ENCODE peak calls at places on chromosomes 3 and 15, in four cellular contexts. H is CD8-positive, alpha-beta memory T cell; B is left ventricle myocardium inferior; W is Panc1. I is an unnamed sample.

GRCh38 chr3:129360705-129361460 is 67.6 kb downstream of the EFCAB12 start:
- DNase-seq in H (no peak), B (no peak), W (no peak), I (no peak)

GRCh38 chr15:60469893-60470641 is 8.9 kb downstream of the ICE2 start:
- DNase-seq in H (no peak), B (no peak), W (no peak), I (no peak)

GRCh38 chr15:52464478-52464877 is 64.2 kb downstream of the MYO5A start:
- DNase-seq in H (no peak), B (no peak), W (no peak), I (no peak)

GRCh38 chr3:99534951-99535704 is 103.3 kb upstream of the COL8A1 start:
- DNase-seq in H (no peak), B (no peak), W (no peak), I (no peak)

GRCh38 chr15:98653686-98654085 is 5.3 kb downstream of the IGF1R start:
- DNase-seq in H (no peak), B (no peak), W (no peak), I (no peak)

GRCh38 chr15:92808611-92809063 is 91.5 kb upstream of the CHD2 start:
- DNase-seq in H (no peak), B (peak; percentile 51), W (no peak), I (no peak)

GRCh38 chr3:101591071-101591470 is 17.1 kb downstream of the PCNP start:
- DNase-seq in H (no peak), B (no peak), W (no peak), I (no peak)

GRCh38 chr3:101828289-101828688 is 21.0 kb upstream of the NFKBIZ start:
- DNase-seq in H (no peak), B (no peak), W (no peak), I (no peak)

GRCh38 chr3:65669163-65669875 is 369.4 kb downstream of the MAGI1 start:
- DNase-seq in H (no peak), B (no peak), W (no peak), I (peak; percentile 13)

GRCh38 chr15:40914486-40914885 is 14.7 kb upstream of the DLL4 start:
- DNase-seq in H (no peak), B (no peak), W (no peak), I (no peak)

GRCh38 chr3:105691053-105691452 is 177.8 kb downstream of the CBLB start:
- DNase-seq in H (no peak), B (no peak), W (no peak), I (no peak)

GRCh38 chr15:31302778-31303433 is 23.7 kb upstream of the KLF13 start:
- DNase-seq in H (peak; percentile 24), B (no peak), W (no peak), I (no peak)

GRCh38 chr3:38247366-38248035 is 18.1 kb upstream of the SLC22A13 start:
- DNase-seq in H (no peak), B (no peak), W (peak; percentile 64), I (no peak)

GRCh38 chr3:78974181-78974770 is 793.5 kb downstream of the ROBO1 start:
- DNase-seq in H (no peak), B (no peak), W (no peak), I (no peak)

GRCh38 chr3:82796765-82797164 is 1035.3 kb upstream of the GBE1 start:
- DNase-seq in H (no peak), B (no peak), W (no peak), I (no peak)

GRCh38 chr3:108387065-108387464 is 90.7 kb downstream of the HHLA2 start:
- DNase-seq in H (no peak), B (no peak), W (no peak), I (no peak)

GRCh38 chr15:65058394-65059368 is 9.1 kb downstream of the RASL12 start:
- DNase-seq in H (no peak), B (no peak), W (no peak), I (no peak)

GRCh38 chr3:142270407-142270806 is 45.0 kb upstream of the GK5 start:
- DNase-seq in H (peak; percentile 6), B (no peak), W (no peak), I (no peak)

GRCh38 chr3:177516130-177517011 is 319.1 kb upstream of the TBL1XR1 start:
- DNase-seq in H (no peak), B (peak; percentile 63), W (no peak), I (peak; percentile 96)

GRCh38 chr3:177104299-177104992 is 92.8 kb downstream of the TBL1XR1 start:
- DNase-seq in H (no peak), B (no peak), W (no peak), I (no peak)

GRCh38 chr15:77410701-77411613 is 8.9 kb downstream of the PEAK1 start:
- DNase-seq in H (no peak), B (no peak), W (no peak), I (no peak)

GRCh38 chr3:112133606-112134334 is 722 bp upstream of the GCSAM start:
- DNase-seq in H (no peak), B (no peak), W (no peak), I (no peak)

GRCh38 chr15:86849563-86849962 is 769.9 kb downstream of the AGBL1 start:
- DNase-seq in H (no peak), B (peak; percentile 37), W (no peak), I (no peak)

GRCh38 chr15:78093242-78094020 is 1.1 kb downstream of the SH2D7 start:
- DNase-seq in H (no peak), B (no peak), W (no peak), I (no peak)

GRCh38 chr3:63872135-63872924 is 8.7 kb downstream of the ATXN7 start:
- DNase-seq in H (no peak), B (no peak), W (no peak), I (no peak)

GRCh38 chr3:94735354-94735753 is 672.5 kb downstream of the NSUN3 start:
- DNase-seq in H (no peak), B (no peak), W (no peak), I (no peak)

GRCh38 chr3:5165698-5166097 is 21.8 kb upstream of the EDEM1 start:
- DNase-seq in H (no peak), B (no peak), W (no peak), I (no peak)

GRCh38 chr3:24829011-24829581 is 334.4 kb upstream of the THRB start:
- DNase-seq in H (no peak), B (peak; percentile 38), W (no peak), I (peak; percentile 74)

GRCh38 chr3:141402476-141403171 is 34.3 kb downstream of the ZBTB38 start:
- DNase-seq in H (peak; percentile 60), B (peak; percentile 84), W (no peak), I (peak; percentile 74)

GRCh38 chr3:146524961-146525360 is 19.4 kb downstream of the PLSCR1 start:
- DNase-seq in H (no peak), B (no peak), W (no peak), I (no peak)

GRCh38 chr3:139251529-139251928 is 92.3 kb upstream of the MRPS22 start:
- DNase-seq in H (no peak), B (no peak), W (no peak), I (no peak)

GRCh38 chr3:129441215-129441614 is 1.2 kb downstream of the IFT122 start:
- DNase-seq in H (peak; percentile 14), B (no peak), W (no peak), I (no peak)

GRCh38 chr15:73939138-73939537 is 12.9 kb downstream of the LOXL1 start:
- DNase-seq in H (no peak), B (peak; percentile 5), W (no peak), I (no peak)
- H3K4me1 ChIP-seq in H (peaks cover 20% of the 10 kb centered on the region), B (peaks cover 61% of the 10 kb centered on the region), W (no peaks in the 10 kb centered on the region), I (no peaks in the 10 kb centered on the region)

DNA sequence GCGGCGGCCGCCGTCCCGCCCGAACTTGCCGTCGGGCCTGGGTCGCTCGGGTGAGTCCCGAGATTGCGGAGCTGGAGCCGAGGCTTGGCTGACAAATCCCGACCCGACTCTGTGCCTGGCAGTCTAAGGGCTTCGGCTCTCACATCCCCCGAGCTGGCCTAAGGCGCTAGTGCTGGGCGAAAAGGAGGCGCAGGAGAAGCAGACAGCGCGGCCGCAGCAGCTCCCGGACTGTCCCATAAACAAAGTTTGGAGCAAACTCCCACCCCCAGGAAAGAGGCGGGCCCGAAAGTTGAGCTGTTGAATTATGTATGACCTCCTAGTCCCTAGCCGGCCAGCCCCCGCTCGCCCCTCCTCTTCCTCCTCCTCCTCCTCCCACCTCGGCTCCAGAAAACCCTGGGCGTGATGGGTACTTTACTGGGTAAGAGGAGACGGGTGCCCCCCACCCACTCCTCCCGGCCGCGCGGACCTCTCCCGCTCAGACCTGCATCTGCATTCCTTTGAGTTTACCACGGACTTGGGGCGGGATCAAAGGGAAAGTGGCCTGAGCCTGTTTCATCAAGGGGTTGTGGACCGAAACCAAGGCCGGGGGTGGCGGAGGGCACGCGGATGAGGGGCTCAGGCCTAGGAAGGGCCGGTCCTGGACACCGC is at the start of gene WWTR1:
- DNase-seq in H (no peak), B (peak; percentile 95), W (peak; percentile 91), I (peak; percentile 97)
- H3K4me1 ChIP-seq in H (no peaks in the 10 kb centered on the region), B (peaks cover 71% of the 10 kb centered on the region), W (peaks cover 47% of the 10 kb centered on the region), I (peaks cover 37% of the 10 kb centered on the region)

GRCh38 chr3:156608601-156609000 is 53.7 kb upstream of the SSR3 start:
- DNase-seq in H (no peak), B (no peak), W (no peak), I (no peak)

GRCh38 chr3:156610154-156610553 is 55.2 kb upstream of the SSR3 start:
- DNase-seq in H (no peak), B (no peak), W (no peak), I (no peak)

GRCh38 chr3:156606729-156607128 is 51.8 kb upstream of the SSR3 start:
- DNase-seq in H (no peak), B (no peak), W (no peak), I (no peak)

GRCh38 chr3:156609546-156609945 is 54.6 kb upstream of the SSR3 start:
- DNase-seq in H (no peak), B (no peak), W (no peak), I (no peak)

DNA sequence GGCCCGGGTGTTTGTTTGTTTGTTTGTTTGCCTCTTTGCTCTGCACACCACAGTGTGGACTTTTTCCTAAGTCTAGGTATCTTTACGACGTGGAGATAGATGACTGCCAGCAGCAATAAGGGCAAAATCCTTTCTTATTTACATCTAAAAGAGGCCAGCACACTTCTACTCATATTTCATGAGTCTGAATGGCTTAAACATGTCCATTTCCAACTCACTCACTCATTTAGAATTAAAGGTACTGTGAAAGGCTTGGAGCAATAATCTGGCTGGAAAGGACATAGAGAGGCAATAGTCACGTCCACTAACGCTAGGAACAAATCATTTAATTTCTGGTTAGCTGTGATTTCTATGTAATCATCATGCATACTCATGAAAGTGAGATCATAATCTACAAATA is 54.2 kb upstream of the SSR3 start:
- DNase-seq in H (no peak), B (no peak), W (no peak), I (no peak)
- H3K4me1 ChIP-seq in H (no peaks in the 10 kb centered on the region), B (peaks cover 21% of the 10 kb centered on the region), W (peaks cover 3% of the 10 kb centered on the region), I (peaks cover 3% of the 10 kb centered on the region)

GRCh38 chr3:52681610-52682009 is 4.1 kb downstream of the PBRM1 start:
- DNase-seq in H (no peak), B (no peak), W (no peak), I (no peak)

GRCh38 chr3:52682016-52682415 is 3.7 kb downstream of the PBRM1 start:
- DNase-seq in H (no peak), B (no peak), W (no peak), I (peak; percentile 47)

GRCh38 chr3:52684184-52684583 is 1.5 kb downstream of the PBRM1 start:
- DNase-seq in H (no peak), B (no peak), W (no peak), I (no peak)

GRCh38 chr3:52685285-52685704 is 418 bp downstream of the PBRM1 start:
- DNase-seq in H (peak; percentile 69), B (peak; percentile 82), W (no peak), I (peak; percentile 82)

DNA sequence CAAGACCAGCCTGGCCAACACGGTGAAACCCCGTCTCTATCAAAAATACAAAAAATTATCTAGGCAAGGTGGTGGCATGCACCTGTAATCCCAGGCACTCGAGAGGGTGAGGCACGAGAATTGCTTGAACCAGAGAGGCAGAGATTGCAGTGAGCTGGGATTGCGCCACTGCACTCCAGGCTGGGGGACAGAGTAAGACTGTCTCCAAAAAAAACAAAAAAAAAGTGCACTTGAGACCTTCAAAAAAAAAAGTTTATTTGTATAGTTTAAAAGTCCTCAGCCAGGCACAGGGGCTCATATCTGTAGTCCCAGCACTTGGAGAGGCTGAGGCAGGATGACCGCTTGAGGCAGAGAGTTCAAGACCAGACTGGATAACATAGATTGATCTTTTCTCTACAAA is 2.1 kb downstream of the PBRM1 start:
- DNase-seq in H (no peak), B (no peak), W (no peak), I (peak; percentile 80)
- H3K4me1 ChIP-seq in H (peaks cover 38% of the 10 kb centered on the region), B (peaks cover 87% of the 10 kb centered on the region), W (peaks cover 26% of the 10 kb centered on the region), I (peaks cover 17% of the 10 kb centered on the region)

I was measured in thyroid gland.